ENCODE peak calls at places on chromosomes 7 and 10, in five cellular contexts. One of them, this sample, is unnamed.

GRCh38 chr7:157719008-157719682 is 382.3 kb downstream of the DNAJB6 start:
- DNase-seq in neural progenitor cell: no peak
- DNase-seq in IMR-90: no peak
- DNase-seq in SK-N-SH: no peak
- DNase-seq in neuronal stem cell: no peak
- DNase-seq in this sample: no peak

GRCh38 chr10:129916506-129916995 is 47.5 kb downstream of the EBF3 start:
- DNase-seq in neural progenitor cell: no peak
- DNase-seq in IMR-90: no peak
- DNase-seq in SK-N-SH: no peak
- DNase-seq in neuronal stem cell: no peak
- DNase-seq in this sample: no peak

GRCh38 chr10:76202777-76203176 is 771.4 kb downstream of the LRMDA start:
- DNase-seq in neural progenitor cell: no peak
- DNase-seq in IMR-90: peak
- DNase-seq in SK-N-SH: no peak
- DNase-seq in neuronal stem cell: no peak
- DNase-seq in this sample: no peak

GRCh38 chr10:34474060-34474376 is 341.1 kb downstream of the PARD3 start:
- DNase-seq in neural progenitor cell: no peak
- DNase-seq in IMR-90: peak
- DNase-seq in SK-N-SH: no peak
- DNase-seq in neuronal stem cell: no peak
- DNase-seq in this sample: no peak

GRCh38 chr7:91266067-91266930 is 2.1 kb downstream of the FZD1 start:
- DNase-seq in neural progenitor cell: peak
- DNase-seq in IMR-90: peak
- DNase-seq in SK-N-SH: peak
- DNase-seq in neuronal stem cell: no peak
- DNase-seq in this sample: no peak

GRCh38 chr10:104076743-104077160 is 8.9 kb downstream of the COL17A1 start:
- DNase-seq in neural progenitor cell: peak
- DNase-seq in IMR-90: peak
- DNase-seq in SK-N-SH: no peak
- DNase-seq in neuronal stem cell: peak
- DNase-seq in this sample: no peak

GRCh38 chr7:159015081-159015893 is 129.4 kb downstream of the VIPR2 start:
- DNase-seq in neural progenitor cell: no peak
- DNase-seq in IMR-90: no peak
- DNase-seq in SK-N-SH: no peak
- DNase-seq in neuronal stem cell: no peak
- DNase-seq in this sample: no peak

GRCh38 chr10:102802920-102803534 is 34.2 kb downstream of the CYP17A1 start:
- DNase-seq in neural progenitor cell: no peak
- DNase-seq in IMR-90: peak
- DNase-seq in SK-N-SH: no peak
- DNase-seq in neuronal stem cell: no peak
- DNase-seq in this sample: no peak

GRCh38 chr10:84267503-84268126 is 22.8 kb downstream of the RGR start:
- DNase-seq in neural progenitor cell: peak
- DNase-seq in IMR-90: peak
- DNase-seq in SK-N-SH: no peak
- DNase-seq in neuronal stem cell: peak
- DNase-seq in this sample: no peak

GRCh38 chr7:36128448-36129047 is 24.5 kb upstream of the EEPD1 start:
- DNase-seq in neural progenitor cell: no peak
- DNase-seq in IMR-90: peak
- DNase-seq in SK-N-SH: peak
- DNase-seq in neuronal stem cell: no peak
- DNase-seq in this sample: no peak

GRCh38 chr10:109018892-109019507 is 904.3 kb downstream of the XPNPEP1 start:
- DNase-seq in neural progenitor cell: no peak
- DNase-seq in IMR-90: no peak
- DNase-seq in SK-N-SH: peak
- DNase-seq in neuronal stem cell: no peak
- DNase-seq in this sample: no peak

GRCh38 chr10:48316236-48316635 is 9.8 kb downstream of the MAPK8 start:
- DNase-seq in neural progenitor cell: no peak
- DNase-seq in IMR-90: no peak
- DNase-seq in SK-N-SH: no peak
- DNase-seq in neuronal stem cell: no peak
- DNase-seq in this sample: no peak

GRCh38 chr10:48505394-48506112 is 99.3 kb downstream of the ARHGAP22 start:
- DNase-seq in neural progenitor cell: no peak
- DNase-seq in IMR-90: no peak
- DNase-seq in SK-N-SH: no peak
- DNase-seq in neuronal stem cell: no peak
- DNase-seq in this sample: no peak

GRCh38 chr10:94403034-94403822 is 887 bp downstream of the TBC1D12 start:
- DNase-seq in neural progenitor cell: peak
- DNase-seq in IMR-90: peak
- DNase-seq in SK-N-SH: peak
- DNase-seq in neuronal stem cell: peak
- DNase-seq in this sample: peak

GRCh38 chr10:72764151-72764550 is 72.2 kb downstream of the MCU start:
- DNase-seq in neural progenitor cell: no peak
- DNase-seq in IMR-90: peak
- DNase-seq in SK-N-SH: no peak
- DNase-seq in neuronal stem cell: no peak
- DNase-seq in this sample: no peak

GRCh38 chr10:14356921-14357320 is 26.2 kb upstream of the FRMD4A start:
- DNase-seq in neural progenitor cell: no peak
- DNase-seq in IMR-90: peak
- DNase-seq in SK-N-SH: no peak
- DNase-seq in neuronal stem cell: no peak
- DNase-seq in this sample: no peak

GRCh38 chr7:94701555-94701973 is 45.6 kb upstream of the SGCE start:
- DNase-seq in neural progenitor cell: peak
- DNase-seq in IMR-90: peak
- DNase-seq in SK-N-SH: no peak
- DNase-seq in neuronal stem cell: peak
- DNase-seq in this sample: no peak

GRCh38 chr10:123117644-123118409 is 17.9 kb upstream of the HMX3 start:
- DNase-seq in neural progenitor cell: peak
- DNase-seq in IMR-90: no peak
- DNase-seq in SK-N-SH: no peak
- DNase-seq in neuronal stem cell: no peak
- DNase-seq in this sample: no peak

GRCh38 chr7:43905209-43905946 is 1.0 kb downstream of the URGCP start:
- DNase-seq in neural progenitor cell: no peak
- DNase-seq in IMR-90: no peak
- DNase-seq in SK-N-SH: peak
- DNase-seq in neuronal stem cell: no peak
- DNase-seq in this sample: no peak

GRCh38 chr10:132644544-132645530 is 107.2 kb downstream of the INPP5A start:
- DNase-seq in neural progenitor cell: no peak
- DNase-seq in IMR-90: no peak
- DNase-seq in SK-N-SH: no peak
- DNase-seq in neuronal stem cell: no peak
- DNase-seq in this sample: no peak

GRCh38 chr10:132696728-132697567 is 89.0 kb downstream of the NKX6-2 start:
- DNase-seq in neural progenitor cell: no peak
- DNase-seq in IMR-90: no peak
- DNase-seq in SK-N-SH: no peak
- DNase-seq in neuronal stem cell: no peak
- DNase-seq in this sample: no peak

GRCh38 chr10:122113161-122113944 is 124.4 kb downstream of the TACC2 start:
- DNase-seq in neural progenitor cell: peak
- DNase-seq in IMR-90: peak
- DNase-seq in SK-N-SH: peak
- DNase-seq in neuronal stem cell: peak
- DNase-seq in this sample: no peak

GRCh38 chr7:15555385-15555859 is 6.4 kb downstream of the AGMO start:
- DNase-seq in neural progenitor cell: no peak
- DNase-seq in IMR-90: peak
- DNase-seq in SK-N-SH: peak
- DNase-seq in neuronal stem cell: no peak
- DNase-seq in this sample: no peak

GRCh38 chr10:50431118-50431517 is 179.8 kb upstream of the ASAH2 start:
- DNase-seq in neural progenitor cell: no peak
- DNase-seq in IMR-90: peak
- DNase-seq in SK-N-SH: no peak
- DNase-seq in neuronal stem cell: no peak
- DNase-seq in this sample: no peak

GRCh38 chr7:87934699-87935372 is 785 bp downstream of the ADAM22 start:
- DNase-seq in neural progenitor cell: peak
- DNase-seq in IMR-90: no peak
- DNase-seq in SK-N-SH: peak
- DNase-seq in neuronal stem cell: peak
- DNase-seq in this sample: no peak

GRCh38 chr10:88689366-88689765 is 16.7 kb upstream of the LIPK start:
- DNase-seq in neural progenitor cell: no peak
- DNase-seq in IMR-90: no peak
- DNase-seq in SK-N-SH: no peak
- DNase-seq in neuronal stem cell: no peak
- DNase-seq in this sample: no peak

GRCh38 chr7:143126146-143126545 is 5.7 kb upstream of the PIP start:
- DNase-seq in neural progenitor cell: no peak
- DNase-seq in IMR-90: no peak
- DNase-seq in SK-N-SH: no peak
- DNase-seq in neuronal stem cell: no peak
- DNase-seq in this sample: no peak

GRCh38 chr10:12825255-12825654 is 176.3 kb downstream of the CCDC3 start:
- DNase-seq in neural progenitor cell: no peak
- DNase-seq in IMR-90: peak
- DNase-seq in SK-N-SH: no peak
- DNase-seq in neuronal stem cell: no peak
- DNase-seq in this sample: no peak

GRCh38 chr7:33425385-33425784 is 296.0 kb downstream of the BBS9 start:
- DNase-seq in neural progenitor cell: no peak
- DNase-seq in IMR-90: no peak
- DNase-seq in SK-N-SH: no peak
- DNase-seq in neuronal stem cell: no peak
- DNase-seq in this sample: no peak

GRCh38 chr10:58782876-58783859 is 270.5 kb downstream of the BICC1 start:
- DNase-seq in neural progenitor cell: no peak
- DNase-seq in IMR-90: peak
- DNase-seq in SK-N-SH: no peak
- DNase-seq in neuronal stem cell: no peak
- DNase-seq in this sample: no peak

GRCh38 chr7:42090806-42091205 is 146.2 kb downstream of the GLI3 start:
- DNase-seq in neural progenitor cell: no peak
- DNase-seq in IMR-90: no peak
- DNase-seq in SK-N-SH: no peak
- DNase-seq in neuronal stem cell: no peak
- DNase-seq in this sample: no peak

GRCh38 chr7:30136339-30136738 is 1.6 kb downstream of the MTURN start:
- DNase-seq in neural progenitor cell: peak
- DNase-seq in IMR-90: no peak
- DNase-seq in SK-N-SH: no peak
- DNase-seq in neuronal stem cell: no peak
- DNase-seq in this sample: no peak

DNA sequence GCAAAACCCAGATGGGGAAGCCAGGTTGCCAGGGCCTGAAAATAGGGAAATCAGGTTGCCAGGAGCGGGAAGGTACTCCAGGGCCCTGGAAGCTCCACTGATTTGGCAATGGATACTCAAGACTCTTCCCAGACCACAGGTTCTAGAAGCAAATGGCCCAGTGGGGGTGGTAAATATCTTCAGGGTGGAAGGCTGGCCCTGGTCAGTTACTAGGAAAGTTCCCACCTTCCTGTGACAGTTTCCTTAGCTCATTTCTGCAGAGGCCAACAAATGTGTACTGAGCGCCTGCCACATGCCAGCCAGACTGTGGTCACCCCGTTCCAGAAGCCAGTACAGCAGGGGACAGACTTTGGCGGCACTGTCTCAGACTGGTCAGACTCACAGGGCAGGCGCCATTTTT is 113.6 kb downstream of the FAM53B start:
- DNase-seq in neural progenitor cell: no peak
- DNase-seq in IMR-90: no peak
- DNase-seq in SK-N-SH: no peak
- DNase-seq in neuronal stem cell: no peak
- DNase-seq in this sample: no peak
- H3K4me2 ChIP-seq in neural progenitor cell: no peak
- H3K4me2 ChIP-seq in IMR-90: no peak
- H3K4me2 ChIP-seq in SK-N-SH: no peak
- H3K4me2 ChIP-seq in neuronal stem cell: no peak
- H3K4me2 ChIP-seq in this sample: no peak

DNA sequence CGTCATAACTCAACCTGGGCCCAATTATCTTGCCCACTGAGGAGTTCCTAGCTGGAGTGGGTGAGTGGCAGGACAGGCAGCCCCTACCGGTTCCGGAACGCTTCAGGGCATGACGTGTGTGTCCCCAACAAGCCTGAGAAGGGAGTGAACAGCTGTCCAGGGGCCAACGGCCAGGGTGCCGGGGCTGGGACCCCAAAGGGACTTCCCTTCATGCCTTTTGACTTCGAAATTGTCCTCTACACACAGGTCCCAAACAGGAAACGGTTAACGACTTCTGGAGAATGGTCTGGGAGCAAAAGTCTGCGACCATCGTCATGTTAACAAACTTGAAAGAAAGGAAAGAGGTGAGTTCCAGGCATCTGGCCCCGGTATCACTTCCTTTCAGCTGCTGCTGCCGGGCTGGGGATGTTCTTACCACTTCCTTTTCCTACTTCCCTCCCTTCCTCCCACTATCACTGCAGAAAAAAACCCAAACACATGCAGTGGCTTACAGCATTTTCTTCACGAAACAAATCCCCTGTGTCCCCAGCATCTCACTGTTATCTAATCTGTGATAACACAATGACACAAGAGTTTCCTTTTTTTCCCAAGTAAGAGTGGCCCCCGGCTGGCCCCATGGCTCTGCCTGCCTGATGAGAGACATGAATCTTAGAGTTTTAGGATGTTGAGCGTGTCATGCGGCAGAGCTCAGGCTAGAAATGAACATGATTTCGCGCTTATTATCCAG is 63.2 kb downstream of the MKI67 start:
- DNase-seq in neural progenitor cell: no peak
- DNase-seq in IMR-90: no peak
- DNase-seq in SK-N-SH: no peak
- DNase-seq in neuronal stem cell: no peak
- DNase-seq in this sample: peak
- H2AFZ ChIP-seq in neural progenitor cell: peak
- H2AFZ ChIP-seq in IMR-90: no peak
- H2AFZ ChIP-seq in SK-N-SH: no peak
- H2AFZ ChIP-seq in neuronal stem cell: peak
- H2AFZ ChIP-seq in this sample: peak

GRCh38 chr10:44752451-44753441 is 158.4 kb upstream of the TMEM72 start:
- DNase-seq in neural progenitor cell: no peak
- DNase-seq in IMR-90: peak
- DNase-seq in SK-N-SH: no peak
- DNase-seq in neuronal stem cell: no peak
- DNase-seq in this sample: no peak
- H3K9ac ChIP-seq in neural progenitor cell: no peak
- H3K9ac ChIP-seq in IMR-90: no peak
- H3K9ac ChIP-seq in SK-N-SH: no peak
- H3K9ac ChIP-seq in neuronal stem cell: no peak
- H3K9ac ChIP-seq in this sample: no peak

GRCh38 chr10:31322647-31323046 is 3.6 kb downstream of the ZEB1 start:
- DNase-seq in neural progenitor cell: peak
- DNase-seq in IMR-90: peak
- DNase-seq in SK-N-SH: peak
- DNase-seq in neuronal stem cell: no peak
- DNase-seq in this sample: peak
- H3K4me2 ChIP-seq in neural progenitor cell: no peak
- H3K4me2 ChIP-seq in IMR-90: peak
- H3K4me2 ChIP-seq in SK-N-SH: no peak
- H3K4me2 ChIP-seq in neuronal stem cell: no peak
- H3K4me2 ChIP-seq in this sample: peak

GRCh38 chr10:31961264-31961663 is 32.6 kb upstream of the ARHGAP12 start:
- DNase-seq in neural progenitor cell: no peak
- DNase-seq in IMR-90: no peak
- DNase-seq in SK-N-SH: no peak
- DNase-seq in neuronal stem cell: no peak
- DNase-seq in this sample: no peak
- H2AFZ ChIP-seq in neural progenitor cell: no peak
- H2AFZ ChIP-seq in IMR-90: no peak
- H2AFZ ChIP-seq in SK-N-SH: no peak
- H2AFZ ChIP-seq in neuronal stem cell: no peak
- H2AFZ ChIP-seq in this sample: peak